ENCODE peak calls at places on chromosomes 11 and 22, in eight cellular contexts. L, B, U, W, N, O, Z and E are unnamed samples.

GRCh38 chr11:125621995-125622394 is 3.0 kb upstream of the CHEK1 start:
- DNase-seq in B (peak), U (no peak), O (no peak), L (no peak), W (peak), Z (no peak), N (no peak), E (no peak)

GRCh38 chr11:12800032-12800671 is 125.9 kb downstream of the TEAD1 start:
- DNase-seq in U (no peak), B (peak), Z (no peak), W (peak), N (no peak), O (peak), L (no peak), E (no peak)

GRCh38 chr22:49433044-49433443 is 394.6 kb downstream of the BRD1 start:
- DNase-seq in O (no peak), W (no peak), Z (no peak), U (no peak), B (no peak), L (no peak), N (peak), E (no peak)

GRCh38 chr22:23657712-23658111 is 25.6 kb upstream of the DRICH1 start:
- DNase-seq in U (no peak), L (no peak), Z (no peak), O (no peak), B (no peak), N (no peak), W (no peak), E (no peak)

GRCh38 chr11:27217948-27218410 is 145.0 kb downstream of the CCDC34 start:
- DNase-seq in W (peak), N (no peak), O (no peak), U (no peak), Z (no peak), B (no peak), L (no peak), E (no peak)

GRCh38 chr11:43806976-43807375 is 73.7 kb upstream of the ALKBH3 start:
- DNase-seq in B (no peak), W (no peak), U (no peak), N (no peak), O (no peak), Z (no peak), L (no peak), E (no peak)

GRCh38 chr11:102109896-102110760 is at the start of gene YAP1:
- DNase-seq in N (peak), O (peak), U (peak), W (peak), Z (peak), L (peak), B (peak), E (peak)

GRCh38 chr11:67113231-67113721 is 5.8 kb upstream of the KDM2A start:
- DNase-seq in L (no peak), N (no peak), Z (no peak), W (no peak), U (no peak), B (no peak), O (no peak), E (no peak)

GRCh38 chr22:36971726-36972125 is 47.5 kb downstream of the TST start:
- DNase-seq in Z (no peak), U (no peak), O (no peak), B (no peak), N (no peak), W (no peak), L (no peak), E (no peak)

GRCh38 chr22:22349455-22349836 is 104.9 kb downstream of the VPREB1 start:
- DNase-seq in U (no peak), O (no peak), L (no peak), N (no peak), Z (no peak), B (no peak), W (no peak), E (no peak)

GRCh38 chr11:108732395-108732794 is 67.5 kb downstream of the DDX10 start:
- DNase-seq in O (peak), B (no peak), U (no peak), Z (no peak), W (no peak), N (no peak), L (no peak), E (no peak)

GRCh38 chr11:116109228-116109627 is 605.0 kb upstream of the CADM1 start:
- DNase-seq in N (no peak), Z (no peak), W (peak), B (peak), U (no peak), L (no peak), O (no peak), E (peak)

GRCh38 chr11:120120805-120121335 is 17.0 kb downstream of the TRIM29 start:
- DNase-seq in W (no peak), U (no peak), Z (no peak), N (no peak), L (no peak), O (no peak), B (no peak), E (no peak)

GRCh38 chr11:123510579-123510905 is 80.5 kb downstream of the GRAMD1B start:
- DNase-seq in Z (no peak), W (no peak), L (no peak), O (no peak), N (no peak), U (no peak), B (no peak), E (no peak)

GRCh38 chr11:46247664-46248063 is 29.8 kb upstream of the CREB3L1 start:
- DNase-seq in N (no peak), O (peak), L (peak), W (peak), Z (no peak), U (peak), B (peak), E (peak)

GRCh38 chr11:43756575-43756974 is 76.0 kb downstream of the HSD17B12 start:
- DNase-seq in O (no peak), L (no peak), N (no peak), U (no peak), B (no peak), Z (no peak), W (peak), E (no peak)

GRCh38 chr11:7278314-7278917 is 26.7 kb downstream of the SYT9 start:
- DNase-seq in Z (no peak), N (no peak), W (peak), L (no peak), B (peak), U (no peak), O (peak), E (peak)

GRCh38 chr11:134139303-134139872 is 70.5 kb downstream of the JAM3 start:
- DNase-seq in O (no peak), U (no peak), B (no peak), L (no peak), Z (no peak), N (no peak), W (no peak), E (no peak)

GRCh38 chr11:46747150-46747549 is 28.1 kb downstream of the F2 start:
- DNase-seq in N (no peak), L (no peak), Z (no peak), B (no peak), U (no peak), O (no peak), W (no peak), E (no peak)

GRCh38 chr11:64340671-64341335 is 799 bp downstream of the CCDC88B start:
- DNase-seq in U (peak), L (no peak), Z (peak), W (no peak), N (no peak), O (no peak), B (no peak), E (peak)

GRCh38 chr22:47175151-47175760 is 412.8 kb downstream of the TBC1D22A start:
- DNase-seq in O (no peak), U (no peak), N (no peak), L (no peak), W (no peak), B (no peak), Z (no peak), E (peak)

GRCh38 chr22:35697142-35697541 is 20.5 kb upstream of the APOL5 start:
- DNase-seq in U (no peak), O (no peak), Z (no peak), B (no peak), W (no peak), L (no peak), N (no peak), E (no peak)